ENCODE peak calls at places on chromosome 14, in seven cellular contexts. L, G, M, C, W, E and K are unnamed samples.

GRCh38 chr14:90495357-90496276 is 98.8 kb downstream of the CALM1 start:
- DNase-seq in G (peak; percentile 74), L (no peak), W (no peak), E (peak; percentile 14), C (peak; percentile 73), M (peak; percentile 87), K (peak; percentile 85)

GRCh38 chr14:93744176-93744575 is 44.1 kb downstream of the PRIMA1 start:
- DNase-seq in G (no peak), M (no peak), C (no peak), E (no peak), W (no peak), L (peak; percentile 56), K (no peak)

GRCh38 chr14:96105921-96106441 is 66.8 kb downstream of the C14orf132 start:
- DNase-seq in W (no peak), C (no peak), M (no peak), L (no peak), G (no peak), E (no peak), K (no peak)

GRCh38 chr14:96754845-96755184 is 42.4 kb upstream of the VRK1 start:
- DNase-seq in C (no peak), M (no peak), L (no peak), E (no peak), W (peak; percentile 99), G (no peak), K (no peak)

GRCh38 chr14:68975667-68976066 is 3.4 kb downstream of the ACTN1 start:
- DNase-seq in W (no peak), L (no peak), M (peak; percentile 66), G (peak; percentile 84), E (no peak), C (no peak), K (no peak)

GRCh38 chr14:56590535-56590951 is 10.9 kb downstream of the TMEM260 start:
- DNase-seq in E (no peak), C (no peak), W (peak; percentile 51), G (no peak), L (no peak), M (no peak), K (no peak)

GRCh38 chr14:80426686-80427085 is 215.4 kb upstream of the DIO2 start:
- DNase-seq in E (no peak), M (no peak), L (no peak), C (no peak), W (no peak), G (peak; percentile 23), K (no peak)

GRCh38 chr14:52461721-52462120 is 90.6 kb downstream of the TXNDC16 start:
- DNase-seq in C (no peak), W (no peak), E (no peak), M (no peak), L (no peak), G (no peak), K (no peak)

GRCh38 chr14:24426912-24427536 is 2.4 kb downstream of the CBLN3 start:
- DNase-seq in C (no peak), M (no peak), E (no peak), G (no peak), L (no peak), W (peak; percentile 33), K (no peak)

GRCh38 chr14:103626150-103626850 is 2.7 kb upstream of the KLC1 start:
- DNase-seq in E (no peak), W (no peak), C (no peak), G (no peak), M (no peak), L (no peak), K (no peak)

GRCh38 chr14:101044741-101045140 is 141.2 kb upstream of the RTL1 start:
- DNase-seq in C (no peak), L (no peak), G (no peak), W (no peak), E (no peak), M (no peak), K (no peak)

GRCh38 chr14:33589334-33589733 is 361.5 kb downstream of the EGLN3 start:
- DNase-seq in C (no peak), M (peak; percentile 17), L (no peak), G (peak; percentile 88), E (no peak), W (no peak), K (no peak)

GRCh38 chr14:21191809-21192446 is 36.1 kb upstream of the OR5AU1 start:
- DNase-seq in W (peak; percentile 98), L (peak; percentile 35), E (peak; percentile 55), C (peak; percentile 46), G (no peak), M (peak; percentile 14), K (peak; percentile 82)

GRCh38 chr14:68082698-68083291 is 263.2 kb downstream of the RAD51B start:
- DNase-seq in E (no peak), M (peak; percentile 17), L (no peak), C (no peak), W (no peak), G (no peak), K (no peak)

GRCh38 chr14:56814468-56815074 is 4.3 kb upstream of the OTX2 start:
- DNase-seq in E (no peak), C (no peak), W (no peak), M (no peak), L (no peak), G (no peak), K (peak; percentile 56)

GRCh38 chr14:76390621-76391020 is 14.7 kb downstream of the ESRRB start:
- DNase-seq in E (no peak), L (no peak), W (no peak), C (no peak), G (no peak), M (no peak), K (no peak)

GRCh38 chr14:53152627-53152908 is 555 bp downstream of the DDHD1 start:
- DNase-seq in W (no peak), M (no peak), G (no peak), C (no peak), E (peak; percentile 39), L (no peak), K (no peak)

GRCh38 chr14:98162829-98163228 is 1109.2 kb downstream of the BCL11B start:
- DNase-seq in G (no peak), L (no peak), C (no peak), M (no peak), E (no peak), W (peak; percentile 54), K (no peak)

GRCh38 chr14:48665077-48665784 is 920.9 kb downstream of the RPS29 start:
- DNase-seq in G (no peak), E (no peak), C (no peak), W (no peak), L (no peak), M (no peak), K (no peak)